ENCODE peak calls at places on chromosome 6, in four cellular contexts. A is ELF-1, U is EL, D is NCI-H1105 treated with DMSO at 0.1 percent for 48 hours. B is an unnamed sample.

GRCh38 chr6:15042938-15043337 is 202.9 kb upstream of the JARID2 start:
- DNase-seq in A (no peak), U (no peak), D (no peak), B (no peak)

GRCh38 chr6:87237804-87238203 is 82.4 kb downstream of the ZNF292 start:
- DNase-seq in A (no peak), U (peak; percentile 9), D (peak; percentile 3), B (no peak)

GRCh38 chr6:101650402-101651100 is 257.0 kb downstream of the GRIK2 start:
- DNase-seq in A (no peak), U (no peak), D (peak; percentile 40), B (no peak)

GRCh38 chr6:147434508-147434907 is 74.0 kb upstream of the SAMD5 start:
- DNase-seq in A (no peak), U (peak; percentile 6), D (no peak), B (no peak)

GRCh38 chr6:29005183-29005885 is at the start of gene ZNF311:
- DNase-seq in A (no peak), U (peak; percentile 65), D (no peak), B (peak; percentile 78)

GRCh38 chr6:17258763-17259162 is 22.4 kb upstream of the RBM24 start:
- DNase-seq in A (no peak), U (no peak), D (peak; percentile 80), B (no peak)

GRCh38 chr6:56959938-56960337 is 5.0 kb downstream of the BEND6 start:
- DNase-seq in A (no peak), U (peak; percentile 66), D (no peak), B (no peak)

GRCh38 chr6:37077459-37078296 is 72.2 kb downstream of the FGD2 start:
- DNase-seq in A (peak; percentile 84), U (peak; percentile 88), D (no peak), B (no peak)

GRCh38 chr6:8758412-8758811 is 323.1 kb upstream of the SLC35B3 start:
- DNase-seq in A (no peak), U (no peak), D (no peak), B (no peak)

GRCh38 chr6:169175360-169175887 is 78.2 kb downstream of the THBS2 start:
- DNase-seq in A (no peak), U (no peak), D (no peak), B (no peak)

GRCh38 chr6:11732036-11732545 is 46.5 kb downstream of the ADTRP start:
- DNase-seq in A (no peak), U (peak; percentile 23), D (no peak), B (no peak)